ENCODE peak calls at places on chromosomes 1 and 21, in seven cellular contexts. One of them, this sample, is unnamed.

GRCh38 chr1:114173704-114174103 is 20.0 kb upstream of the SYT6 start:
- DNase-seq in uterus: no peak
- DNase-seq in kidney: no peak
- DNase-seq in neural progenitor cell: no peak
- DNase-seq in ovary: no peak
- DNase-seq in CD8-positive, alpha-beta T cell: no peak
- DNase-seq in cardiac muscle cell: no peak
- DNase-seq in this sample: no peak

GRCh38 chr1:222767152-222767571 is 30.2 kb downstream of the FAM177B start:
- DNase-seq in kidney: no peak
- DNase-seq in uterus: no peak
- DNase-seq in CD8-positive, alpha-beta T cell: no peak
- DNase-seq in cardiac muscle cell: no peak
- DNase-seq in neural progenitor cell: no peak
- DNase-seq in ovary: no peak
- DNase-seq in this sample: no peak

GRCh38 chr1:148362930-148363810 is 119.9 kb downstream of the PPIAL4G start:
- DNase-seq in CD8-positive, alpha-beta T cell: no peak
- DNase-seq in neural progenitor cell: no peak
- DNase-seq in uterus: no peak
- DNase-seq in ovary: no peak
- DNase-seq in kidney: no peak
- DNase-seq in cardiac muscle cell: no peak
- DNase-seq in this sample: no peak

GRCh38 chr1:152228831-152229230 is 4.8 kb upstream of the HRNR start:
- DNase-seq in kidney: no peak
- DNase-seq in uterus: no peak
- DNase-seq in cardiac muscle cell: no peak
- DNase-seq in CD8-positive, alpha-beta T cell: no peak
- DNase-seq in neural progenitor cell: no peak
- DNase-seq in ovary: no peak
- DNase-seq in this sample: no peak

GRCh38 chr1:45272943-45273342 is 53.8 kb upstream of the HPDL start:
- DNase-seq in kidney: no peak
- DNase-seq in cardiac muscle cell: no peak
- DNase-seq in CD8-positive, alpha-beta T cell: no peak
- DNase-seq in neural progenitor cell: no peak
- DNase-seq in ovary: no peak
- DNase-seq in uterus: no peak
- DNase-seq in this sample: peak; percentile 25

GRCh38 chr1:20355828-20356735 is 65.4 kb downstream of the VWA5B1 start:
- DNase-seq in kidney: peak; percentile 43
- DNase-seq in neural progenitor cell: no peak
- DNase-seq in CD8-positive, alpha-beta T cell: no peak
- DNase-seq in uterus: no peak
- DNase-seq in cardiac muscle cell: no peak
- DNase-seq in ovary: no peak
- DNase-seq in this sample: no peak

GRCh38 chr1:8629241-8630091 is 188.0 kb downstream of the RERE start:
- DNase-seq in cardiac muscle cell: peak; percentile 42
- DNase-seq in neural progenitor cell: no peak
- DNase-seq in uterus: no peak
- DNase-seq in CD8-positive, alpha-beta T cell: no peak
- DNase-seq in ovary: no peak
- DNase-seq in kidney: no peak
- DNase-seq in this sample: no peak

GRCh38 chr1:19086176-19086875 is 123.7 kb downstream of the UBR4 start:
- DNase-seq in CD8-positive, alpha-beta T cell: no peak
- DNase-seq in neural progenitor cell: no peak
- DNase-seq in cardiac muscle cell: no peak
- DNase-seq in kidney: no peak
- DNase-seq in uterus: no peak
- DNase-seq in ovary: no peak
- DNase-seq in this sample: no peak

GRCh38 chr1:36172983-36173382 is 17.0 kb downstream of the MAP7D1 start:
- DNase-seq in neural progenitor cell: no peak
- DNase-seq in uterus: no peak
- DNase-seq in CD8-positive, alpha-beta T cell: no peak
- DNase-seq in ovary: no peak
- DNase-seq in cardiac muscle cell: no peak
- DNase-seq in kidney: no peak
- DNase-seq in this sample: no peak

GRCh38 chr21:38813554-38813953 is 7.8 kb downstream of the ETS2 start:
- DNase-seq in ovary: no peak
- DNase-seq in uterus: no peak
- DNase-seq in kidney: no peak
- DNase-seq in CD8-positive, alpha-beta T cell: no peak
- DNase-seq in cardiac muscle cell: no peak
- DNase-seq in neural progenitor cell: no peak
- DNase-seq in this sample: no peak

GRCh38 chr1:59924653-59925052 is 1.9 kb downstream of the CYP2J2 start:
- DNase-seq in kidney: no peak
- DNase-seq in neural progenitor cell: no peak
- DNase-seq in uterus: no peak
- DNase-seq in cardiac muscle cell: no peak
- DNase-seq in ovary: no peak
- DNase-seq in CD8-positive, alpha-beta T cell: no peak
- DNase-seq in this sample: no peak

GRCh38 chr1:42145726-42146125 is 7.5 kb upstream of the GUCA2B start:
- DNase-seq in CD8-positive, alpha-beta T cell: no peak
- DNase-seq in uterus: no peak
- DNase-seq in neural progenitor cell: no peak
- DNase-seq in ovary: no peak
- DNase-seq in kidney: no peak
- DNase-seq in cardiac muscle cell: no peak
- DNase-seq in this sample: no peak

GRCh38 chr1:38250356-38250755 is 203.8 kb upstream of the POU3F1 start:
- DNase-seq in ovary: no peak
- DNase-seq in neural progenitor cell: no peak
- DNase-seq in CD8-positive, alpha-beta T cell: no peak
- DNase-seq in cardiac muscle cell: no peak
- DNase-seq in kidney: no peak
- DNase-seq in uterus: no peak
- DNase-seq in this sample: no peak

GRCh38 chr1:10832703-10833102 is 36.3 kb upstream of the CASZ1 start:
- DNase-seq in ovary: no peak
- DNase-seq in CD8-positive, alpha-beta T cell: no peak
- DNase-seq in neural progenitor cell: no peak
- DNase-seq in kidney: no peak
- DNase-seq in uterus: no peak
- DNase-seq in cardiac muscle cell: no peak
- DNase-seq in this sample: no peak

GRCh38 chr1:41639332-41639936 is 155.0 kb upstream of the EDN2 start:
- DNase-seq in CD8-positive, alpha-beta T cell: no peak
- DNase-seq in uterus: no peak
- DNase-seq in cardiac muscle cell: no peak
- DNase-seq in kidney: no peak
- DNase-seq in ovary: no peak
- DNase-seq in neural progenitor cell: no peak
- DNase-seq in this sample: no peak

GRCh38 chr1:47508900-47509488 is 71.2 kb downstream of the FOXD2 start:
- DNase-seq in uterus: no peak
- DNase-seq in ovary: no peak
- DNase-seq in cardiac muscle cell: no peak
- DNase-seq in neural progenitor cell: peak; percentile 42
- DNase-seq in CD8-positive, alpha-beta T cell: no peak
- DNase-seq in kidney: no peak
- DNase-seq in this sample: no peak
- H3K4me3 ChIP-seq in uterus: no peak overlapping the region
- H3K4me3 ChIP-seq in ovary: peak overlapping the region; percentile 18
- H3K4me3 ChIP-seq in cardiac muscle cell: peak overlapping the region; percentile 37
- H3K4me3 ChIP-seq in neural progenitor cell: peak overlapping the region; percentile 47
- H3K4me3 ChIP-seq in CD8-positive, alpha-beta T cell: peak overlapping the region; percentile 45
- H3K4me3 ChIP-seq in kidney: no peak overlapping the region
- H3K4me3 ChIP-seq in this sample: no peak overlapping the region

DNA sequence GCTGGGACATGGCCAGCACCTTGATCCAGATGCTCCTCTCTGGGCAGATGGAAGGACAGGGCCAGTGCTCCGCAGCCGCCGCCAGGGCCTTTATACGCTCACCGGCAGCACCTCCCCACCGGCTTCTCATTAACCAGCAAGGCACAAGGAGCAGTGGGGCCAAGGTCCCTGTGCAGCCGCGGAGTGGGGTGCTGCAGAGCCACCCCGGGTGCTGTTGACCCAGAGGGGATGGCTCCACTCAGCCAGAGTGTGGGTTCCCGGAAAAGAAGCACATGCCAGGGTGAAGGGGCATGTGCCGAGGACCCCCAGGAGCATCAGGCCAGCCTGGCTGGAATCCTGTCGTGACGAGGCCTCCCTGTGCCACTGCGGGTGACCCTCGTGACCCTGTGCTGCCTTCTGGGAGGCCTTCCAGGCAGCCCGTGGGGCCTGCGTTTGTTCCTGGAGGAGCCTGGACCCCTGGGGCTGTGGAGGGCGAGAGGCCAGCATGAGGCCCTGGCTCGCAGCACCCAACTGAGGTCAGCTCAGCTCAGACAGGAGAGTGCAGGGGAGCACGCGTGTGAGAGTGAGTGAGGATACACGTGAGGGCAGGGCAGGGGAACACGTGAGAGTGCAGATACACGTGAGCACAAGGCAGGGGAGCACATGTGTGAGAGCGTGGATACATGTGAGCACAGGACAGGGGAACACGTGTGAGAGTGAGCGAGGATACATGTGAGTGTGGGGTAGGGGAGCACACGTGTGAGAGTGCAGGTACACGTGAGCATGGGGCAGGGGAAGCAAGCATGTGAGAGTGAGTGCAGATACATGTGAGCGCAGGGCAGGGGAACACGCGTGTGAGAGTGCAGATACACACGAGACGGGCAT is at the start of gene FTCD:
- DNase-seq in cardiac muscle cell: no peak
- DNase-seq in kidney: peak; percentile 65
- DNase-seq in uterus: no peak
- DNase-seq in CD8-positive, alpha-beta T cell: no peak
- DNase-seq in ovary: no peak
- DNase-seq in neural progenitor cell: no peak
- DNase-seq in this sample: no peak
- TF ChIP-seq CTCF in cardiac muscle cell: no peak
- TF ChIP-seq CTCF in kidney: no peak
- TF ChIP-seq CTCF in uterus: no peak
- TF ChIP-seq CTCF in CD8-positive, alpha-beta T cell: no peak
- TF ChIP-seq CTCF in ovary: no peak
- TF ChIP-seq CTCF in neural progenitor cell: no peak
- TF ChIP-seq CTCF in this sample: no peak

GRCh38 chr1:151000408-151000807 is 6.3 kb downstream of the MINDY1 start:
- DNase-seq in uterus: no peak
- DNase-seq in CD8-positive, alpha-beta T cell: no peak
- DNase-seq in cardiac muscle cell: no peak
- DNase-seq in ovary: no peak
- DNase-seq in kidney: no peak
- DNase-seq in neural progenitor cell: no peak
- DNase-seq in this sample: no peak

GRCh38 chr1:150997126-150997872 is 9.4 kb downstream of the MINDY1 start:
- DNase-seq in cardiac muscle cell: no peak
- DNase-seq in uterus: no peak
- DNase-seq in ovary: no peak
- DNase-seq in neural progenitor cell: no peak
- DNase-seq in kidney: no peak
- DNase-seq in CD8-positive, alpha-beta T cell: no peak
- DNase-seq in this sample: no peak

GRCh38 chr1:151001592-151001991 is 5.1 kb downstream of the MINDY1 start:
- DNase-seq in cardiac muscle cell: no peak
- DNase-seq in ovary: no peak
- DNase-seq in kidney: no peak
- DNase-seq in neural progenitor cell: no peak
- DNase-seq in uterus: no peak
- DNase-seq in CD8-positive, alpha-beta T cell: no peak
- DNase-seq in this sample: no peak

GRCh38 chr1:150997949-150998348 is 8.8 kb downstream of the MINDY1 start:
- DNase-seq in neural progenitor cell: no peak
- DNase-seq in uterus: no peak
- DNase-seq in cardiac muscle cell: no peak
- DNase-seq in ovary: no peak
- DNase-seq in kidney: no peak
- DNase-seq in CD8-positive, alpha-beta T cell: no peak
- DNase-seq in this sample: no peak

GRCh38 chr1:150999051-150999674 is 7.5 kb downstream of the MINDY1 start:
- DNase-seq in CD8-positive, alpha-beta T cell: no peak
- DNase-seq in cardiac muscle cell: no peak
- DNase-seq in uterus: no peak
- DNase-seq in kidney: no peak
- DNase-seq in ovary: no peak
- DNase-seq in neural progenitor cell: no peak
- DNase-seq in this sample: no peak
- H3K36me3 ChIP-seq in CD8-positive, alpha-beta T cell: peaks cover 24% of the 10 kb centered on the region
- H3K36me3 ChIP-seq in cardiac muscle cell: peaks cover 5% of the 10 kb centered on the region
- H3K36me3 ChIP-seq in uterus: no peaks in the 10 kb centered on the region
- H3K36me3 ChIP-seq in kidney: peaks cover 46% of the 10 kb centered on the region
- H3K36me3 ChIP-seq in ovary: no peaks in the 10 kb centered on the region
- H3K36me3 ChIP-seq in neural progenitor cell: no peaks in the 10 kb centered on the region
- H3K36me3 ChIP-seq in this sample: peaks cover 6% of the 10 kb centered on the region

GRCh38 chr1:177983087-177983823 is 13.4 kb upstream of the SEC16B start:
- DNase-seq in CD8-positive, alpha-beta T cell: no peak
- DNase-seq in cardiac muscle cell: no peak
- DNase-seq in kidney: no peak
- DNase-seq in neural progenitor cell: no peak
- DNase-seq in ovary: no peak
- DNase-seq in uterus: no peak
- DNase-seq in this sample: no peak

GRCh38 chr1:177984761-177985160 is 14.9 kb upstream of the SEC16B start:
- DNase-seq in uterus: no peak
- DNase-seq in kidney: no peak
- DNase-seq in neural progenitor cell: no peak
- DNase-seq in CD8-positive, alpha-beta T cell: no peak
- DNase-seq in ovary: no peak
- DNase-seq in cardiac muscle cell: no peak
- DNase-seq in this sample: no peak

GRCh38 chr1:177979272-177979671 is 9.4 kb upstream of the SEC16B start:
- DNase-seq in cardiac muscle cell: no peak
- DNase-seq in CD8-positive, alpha-beta T cell: no peak
- DNase-seq in neural progenitor cell: no peak
- DNase-seq in kidney: no peak
- DNase-seq in uterus: no peak
- DNase-seq in ovary: no peak
- DNase-seq in this sample: no peak

GRCh38 chr1:177981186-177981585 is 11.3 kb upstream of the SEC16B start:
- DNase-seq in kidney: no peak
- DNase-seq in neural progenitor cell: no peak
- DNase-seq in uterus: no peak
- DNase-seq in cardiac muscle cell: no peak
- DNase-seq in CD8-positive, alpha-beta T cell: no peak
- DNase-seq in ovary: no peak
- DNase-seq in this sample: no peak

DNA sequence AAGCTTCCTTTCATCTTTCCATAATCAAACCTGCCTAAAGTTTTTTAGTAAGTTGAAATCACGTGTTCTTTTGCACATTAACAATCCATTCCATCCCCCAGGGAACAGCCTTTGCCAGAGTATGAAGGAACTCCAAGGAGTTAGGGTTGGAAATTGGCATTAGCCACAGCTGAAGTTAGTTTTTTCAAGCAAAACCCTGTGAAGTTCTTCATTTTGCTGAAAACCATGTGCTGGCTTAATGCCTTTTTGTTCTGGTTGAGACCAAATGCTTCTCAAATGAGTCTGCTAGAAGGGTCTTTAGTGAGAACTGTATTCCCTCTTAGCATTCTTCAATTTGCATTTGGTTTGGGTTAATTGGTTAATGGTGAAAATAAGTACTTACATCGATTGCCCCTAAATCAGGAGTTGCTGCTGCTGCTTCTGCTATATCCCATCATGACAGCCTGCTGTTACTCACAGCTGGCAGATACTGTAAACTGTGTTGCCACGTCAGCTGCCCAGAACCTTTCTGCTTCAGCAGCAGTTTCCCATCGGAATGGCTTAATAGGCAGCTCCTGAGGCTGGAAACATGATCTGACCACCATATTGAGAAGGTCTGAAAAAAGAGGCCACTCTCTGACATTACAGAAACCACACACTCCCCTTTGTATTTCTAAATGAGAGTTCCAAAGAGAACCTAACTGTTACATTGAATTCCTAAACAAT is 14.1 kb upstream of the SEC16B start:
- DNase-seq in kidney: no peak
- DNase-seq in neural progenitor cell: peak; percentile 63
- DNase-seq in CD8-positive, alpha-beta T cell: no peak
- DNase-seq in uterus: peak; percentile 70
- DNase-seq in cardiac muscle cell: peak; percentile 48
- DNase-seq in ovary: peak; percentile 74
- DNase-seq in this sample: peak; percentile 45
- H3K4me3 ChIP-seq in kidney: no peak overlapping the region
- H3K4me3 ChIP-seq in neural progenitor cell: no peak overlapping the region
- H3K4me3 ChIP-seq in CD8-positive, alpha-beta T cell: no peak overlapping the region
- H3K4me3 ChIP-seq in uterus: peak overlapping the region; percentile 20
- H3K4me3 ChIP-seq in cardiac muscle cell: no peak overlapping the region
- H3K4me3 ChIP-seq in ovary: no peak overlapping the region
- H3K4me3 ChIP-seq in this sample: no peak overlapping the region